ENCODE peak calls at places on chromosomes 16 and 17, in four cellular contexts. K is cardiac fibroblast; W is substantia nigra; Q is stimulated activated CD8-positive, alpha-beta memory T cell treated with anti-CD3 and anti-CD28 coated beads, Interleukin-12 subunit alpha, Interleukin-12 subunit beta, amount 100 ng/mL, for 1 hour. F is an unnamed sample.

GRCh38 chr16:13994239-13995106 is 74.5 kb downstream of the ERCC4 start:
- DNase-seq in Q (no peak), W (no peak), K (no peak), F (no peak)

GRCh38 chr16:58507195-58507962 is 7.4 kb downstream of the NDRG4 start:
- DNase-seq in Q (no peak), W (no peak), K (no peak), F (no peak)

GRCh38 chr17:56887552-56888467 is 26.0 kb downstream of the TRIM25 start:
- DNase-seq in W (no peak), Q (no peak), K (peak), F (no peak)

GRCh38 chr17:50271173-50271750 is 3.0 kb upstream of the TMEM92 start:
- DNase-seq in W (no peak), K (peak), Q (no peak), F (no peak)

GRCh38 chr17:77266213-77266612 is 125.4 kb downstream of the SEC14L1 start:
- DNase-seq in K (no peak), Q (no peak), W (no peak), F (no peak)

GRCh38 chr17:48757524-48757961 is 29.0 kb upstream of the HOXB13 start:
- DNase-seq in W (no peak), Q (no peak), K (no peak), F (no peak)

GRCh38 chr17:1122681-1123396 is 56.9 kb downstream of the ABR start:
- DNase-seq in K (peak), Q (peak), W (peak), F (peak)

GRCh38 chr17:82019905-82020873 is 2.5 kb downstream of the CENPX start:
- DNase-seq in K (peak), W (peak), Q (peak), F (peak)

GRCh38 chr16:12267491-12267890 is 291.0 kb downstream of the SNX29 start:
- DNase-seq in Q (no peak), K (no peak), W (no peak), F (no peak)

GRCh38 chr17:80637286-80637703 is 92.7 kb downstream of the RPTOR start:
- DNase-seq in K (no peak), W (no peak), Q (no peak), F (no peak)

GRCh38 chr17:42891539-42892152 is 9.0 kb upstream of the G6PC1 start:
- DNase-seq in W (no peak), K (peak), Q (no peak), F (no peak)

GRCh38 chr17:83012873-83013778 is 66.3 kb upstream of the METRNL start:
- DNase-seq in Q (no peak), W (no peak), K (no peak), F (no peak)

GRCh38 chr17:79034931-79035485 is 11.0 kb downstream of the C1QTNF1 start:
- DNase-seq in W (no peak), K (no peak), Q (no peak), F (no peak)

GRCh38 chr17:34720760-34721159 is 141.4 kb downstream of the TMEM132E start:
- DNase-seq in W (no peak), K (no peak), Q (no peak), F (no peak)

GRCh38 chr17:8005357-8005756 is 2.9 kb downstream of the GUCY2D start:
- DNase-seq in K (peak), W (no peak), Q (no peak), F (no peak)

GRCh38 chr17:64662774-64663367 is 764 bp upstream of the SMURF2 start:
- DNase-seq in K (no peak), Q (no peak), W (no peak), F (no peak)

GRCh38 chr17:9817086-9817485 is 4.8 kb downstream of the GSG1L2 start:
- DNase-seq in K (no peak), Q (no peak), W (no peak), F (no peak)

GRCh38 chr16:1003551-1004347 is 22.2 kb downstream of the SOX8 start:
- DNase-seq in Q (no peak), W (no peak), K (no peak), F (no peak)

GRCh38 chr17:16919663-16920627 is 52.0 kb downstream of the TNFRSF13B start:
- DNase-seq in Q (no peak), K (no peak), W (no peak), F (no peak)